ENCODE peak calls at places on chromosomes 16 and 17, in seven cellular contexts. V is brain pericyte; Z is amniotic epithelial cell; B is AG08396; Q is activated naive CD4-positive, alpha-beta T cell; W is fibroblast of lung; C is GM10248. Y is an unnamed sample.

GRCh38 chr16:78932395-78932794 is 668.1 kb downstream of the MAF start:
- DNase-seq in V (no peak), Z (no peak), B (no peak), Q (no peak), W (no peak), C (no peak), Y (no peak)

GRCh38 chr17:50180066-50180465 is 14.3 kb downstream of the SGCA start:
- DNase-seq in V (no peak), Z (no peak), B (no peak), Q (no peak), W (peak; percentile 45), C (no peak), Y (no peak)

GRCh38 chr16:24497405-24497804 is 42.0 kb upstream of the RBBP6 start:
- DNase-seq in V (no peak), Z (peak; percentile 19), B (no peak), Q (no peak), W (peak; percentile 5), C (no peak), Y (no peak)

GRCh38 chr17:65489413-65490170 is 71.9 kb downstream of the AXIN2 start:
- DNase-seq in V (no peak), Z (no peak), B (no peak), Q (no peak), W (no peak), C (no peak), Y (no peak)

GRCh38 chr17:11935734-11936406 is 61.4 kb downstream of the ZNF18 start:
- DNase-seq in V (no peak), Z (no peak), B (peak; percentile 9), Q (no peak), W (peak; percentile 16), C (no peak), Y (peak; percentile 65)

GRCh38 chr16:78955206-78955605 is 645.3 kb downstream of the MAF start:
- DNase-seq in V (no peak), Z (no peak), B (no peak), Q (no peak), W (no peak), C (no peak), Y (peak; percentile 4)

GRCh38 chr17:47829870-47830269 is 1.5 kb downstream of the MRPL10 start:
- DNase-seq in V (no peak), Z (no peak), B (no peak), Q (no peak), W (no peak), C (no peak), Y (no peak)

GRCh38 chr17:30207655-30208054 is 27.8 kb downstream of the SLC6A4 start:
- DNase-seq in V (no peak), Z (no peak), B (no peak), Q (no peak), W (no peak), C (no peak), Y (no peak)

GRCh38 chr16:87724490-87725291 is 41.1 kb downstream of the KLHDC4 start:
- DNase-seq in V (no peak), Z (no peak), B (no peak), Q (no peak), W (no peak), C (peak; percentile 46), Y (no peak)

GRCh38 chr17:78493455-78494188 is 83.6 kb downstream of the DNAH17 start:
- DNase-seq in V (no peak), Z (no peak), B (no peak), Q (no peak), W (no peak), C (no peak), Y (no peak)

GRCh38 chr16:19505600-19506303 is 16.1 kb downstream of the GDE1 start:
- DNase-seq in V (peak; percentile 78), Z (no peak), B (no peak), Q (no peak), W (peak; percentile 80), C (no peak), Y (no peak)

GRCh38 chr17:79721993-79722671 is 8.6 kb upstream of the ENPP7 start:
- DNase-seq in V (no peak), Z (no peak), B (no peak), Q (no peak), W (no peak), C (no peak), Y (no peak)

GRCh38 chr17:58352843-58353719 is 1.1 kb upstream of the SUPT4H1 start:
- DNase-seq in V (no peak), Z (peak; percentile 32), B (peak; percentile 74), Q (no peak), W (peak; percentile 46), C (no peak), Y (no peak)

GRCh38 chr16:24731722-24732419 is 2.4 kb downstream of the TNRC6A start:
- DNase-seq in V (no peak), Z (no peak), B (no peak), Q (no peak), W (no peak), C (no peak), Y (no peak)

GRCh38 chr17:67588326-67588725 is 129.4 kb upstream of the NOL11 start:
- DNase-seq in V (no peak), Z (no peak), B (no peak), Q (no peak), W (no peak), C (no peak), Y (no peak)

Y was measured in head of caudate nucleus.